ENCODE peak calls at places on chromosomes 2 and 18, in six cellular contexts. One of them, this sample, is unnamed.
A peak's percentile ranks its signal among the peaks of the same experiment; 100 is the strongest.

GRCh38 chr2:205792908-205793307 is 110.6 kb downstream of the NRP2 start:
- DNase-seq in adrenal gland: no peak
- DNase-seq in GM10248: no peak
- DNase-seq in AG04450: peak; percentile 77
- DNase-seq in natural killer cell: no peak
- DNase-seq in tibial nerve: no peak
- DNase-seq in this sample: no peak

GRCh38 chr2:3168230-3168891 is 209.3 kb downstream of the EIPR1 start:
- DNase-seq in adrenal gland: no peak
- DNase-seq in GM10248: no peak
- DNase-seq in AG04450: no peak
- DNase-seq in natural killer cell: no peak
- DNase-seq in tibial nerve: no peak
- DNase-seq in this sample: no peak

GRCh38 chr2:27989149-27989548 is 98.6 kb downstream of the BABAM2 start:
- DNase-seq in adrenal gland: no peak
- DNase-seq in GM10248: no peak
- DNase-seq in AG04450: no peak
- DNase-seq in natural killer cell: no peak
- DNase-seq in tibial nerve: no peak
- DNase-seq in this sample: no peak

GRCh38 chr2:96111823-96112500 is 4.4 kb downstream of the ADRA2B start:
- DNase-seq in adrenal gland: no peak
- DNase-seq in GM10248: no peak
- DNase-seq in AG04450: no peak
- DNase-seq in natural killer cell: no peak
- DNase-seq in tibial nerve: no peak
- DNase-seq in this sample: no peak

GRCh38 chr18:45287531-45287930 is 327.7 kb upstream of the SLC14A2 start:
- DNase-seq in adrenal gland: no peak
- DNase-seq in GM10248: no peak
- DNase-seq in AG04450: no peak
- DNase-seq in natural killer cell: no peak
- DNase-seq in tibial nerve: no peak
- DNase-seq in this sample: no peak

GRCh38 chr18:27901424-27902226 is 275.3 kb downstream of the CDH2 start:
- DNase-seq in adrenal gland: no peak
- DNase-seq in GM10248: no peak
- DNase-seq in AG04450: no peak
- DNase-seq in natural killer cell: no peak
- DNase-seq in tibial nerve: no peak
- DNase-seq in this sample: no peak

GRCh38 chr18:8373486-8373885 is 235.8 kb upstream of the RAB12 start:
- DNase-seq in adrenal gland: no peak
- DNase-seq in GM10248: no peak
- DNase-seq in AG04450: no peak
- DNase-seq in natural killer cell: no peak
- DNase-seq in tibial nerve: no peak
- DNase-seq in this sample: no peak

GRCh38 chr2:168300460-168300859 is 53.1 kb upstream of the STK39 start:
- DNase-seq in adrenal gland: no peak
- DNase-seq in GM10248: no peak
- DNase-seq in AG04450: no peak
- DNase-seq in natural killer cell: no peak
- DNase-seq in tibial nerve: no peak
- DNase-seq in this sample: no peak

GRCh38 chr2:165056585-165056984 is 101.3 kb upstream of the SLC38A11 start:
- DNase-seq in adrenal gland: no peak
- DNase-seq in GM10248: no peak
- DNase-seq in AG04450: no peak
- DNase-seq in natural killer cell: no peak
- DNase-seq in tibial nerve: no peak
- DNase-seq in this sample: no peak

GRCh38 chr2:201233192-201234166 is 26.9 kb upstream of the CASP8 start:
- DNase-seq in adrenal gland: peak; percentile 73
- DNase-seq in GM10248: peak; percentile 83
- DNase-seq in AG04450: no peak
- DNase-seq in natural killer cell: peak; percentile 73
- DNase-seq in tibial nerve: no peak
- DNase-seq in this sample: no peak

GRCh38 chr18:12766986-12767433 is 64.2 kb downstream of the PSMG2 start:
- DNase-seq in adrenal gland: no peak
- DNase-seq in GM10248: no peak
- DNase-seq in AG04450: no peak
- DNase-seq in natural killer cell: no peak
- DNase-seq in tibial nerve: no peak
- DNase-seq in this sample: peak; percentile 21
- TF ChIP-seq CTCF in adrenal gland: no peak
- TF ChIP-seq CTCF in GM10248: no peak
- TF ChIP-seq CTCF in AG04450: no peak
- TF ChIP-seq CTCF in natural killer cell: no peak
- TF ChIP-seq CTCF in tibial nerve: no peak
- TF ChIP-seq CTCF in this sample: peak; percentile 50

DNA sequence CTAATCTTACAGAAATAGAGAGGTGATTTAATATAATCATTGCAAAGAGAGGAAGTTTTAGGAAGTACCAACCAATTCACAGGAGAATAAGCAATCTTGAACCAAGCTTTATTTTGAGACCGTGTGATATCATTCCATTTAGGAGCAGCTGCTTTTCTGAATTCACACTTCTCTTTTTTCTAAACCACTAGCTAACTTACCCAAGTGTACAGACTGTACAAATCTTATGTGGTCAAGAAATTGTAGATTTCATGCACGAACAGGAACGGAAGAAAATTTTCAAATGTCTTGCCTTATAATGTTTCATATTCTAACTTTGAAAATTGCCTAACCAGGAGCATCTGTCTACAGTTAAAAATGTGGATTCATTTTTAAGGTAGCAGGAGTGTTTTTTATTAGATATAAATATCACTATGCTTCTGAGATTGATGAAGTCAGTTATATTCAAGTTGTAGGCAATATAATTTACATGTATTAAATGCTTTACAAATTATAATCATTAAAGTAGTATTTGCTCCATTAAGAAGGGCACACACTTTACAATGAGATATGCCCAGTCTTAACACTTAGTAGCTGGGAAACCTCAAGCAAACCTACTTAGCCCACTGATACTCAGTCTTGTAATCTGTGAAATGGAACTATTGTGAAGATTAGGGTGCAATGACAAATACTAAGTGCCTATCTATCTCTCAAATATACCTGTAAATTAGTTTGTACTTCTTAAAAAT is 302.2 kb upstream of the STON1 start:
- DNase-seq in adrenal gland: no peak
- DNase-seq in GM10248: peak; percentile 34
- DNase-seq in AG04450: no peak
- DNase-seq in natural killer cell: no peak
- DNase-seq in tibial nerve: no peak
- DNase-seq in this sample: no peak
- TF ChIP-seq CTCF in adrenal gland: no peak
- TF ChIP-seq CTCF in GM10248: no peak
- TF ChIP-seq CTCF in AG04450: no peak
- TF ChIP-seq CTCF in natural killer cell: no peak
- TF ChIP-seq CTCF in tibial nerve: no peak
- TF ChIP-seq CTCF in this sample: no peak

GRCh38 chr2:237639441-237640220 is 12.2 kb downstream of the LRRFIP1 start:
- DNase-seq in adrenal gland: no peak
- DNase-seq in GM10248: no peak
- DNase-seq in AG04450: no peak
- DNase-seq in natural killer cell: no peak
- DNase-seq in tibial nerve: no peak
- DNase-seq in this sample: no peak

GRCh38 chr2:237640493-237640998 is 13.2 kb downstream of the LRRFIP1 start:
- DNase-seq in adrenal gland: no peak
- DNase-seq in GM10248: no peak
- DNase-seq in AG04450: no peak
- DNase-seq in natural killer cell: no peak
- DNase-seq in tibial nerve: no peak
- DNase-seq in this sample: no peak

GRCh38 chr2:237632991-237633629 is 5.7 kb downstream of the LRRFIP1 start:
- DNase-seq in adrenal gland: no peak
- DNase-seq in GM10248: no peak
- DNase-seq in AG04450: no peak
- DNase-seq in natural killer cell: no peak
- DNase-seq in tibial nerve: no peak
- DNase-seq in this sample: no peak

GRCh38 chr2:237637429-237638135 is 10.2 kb downstream of the LRRFIP1 start:
- DNase-seq in adrenal gland: no peak
- DNase-seq in GM10248: no peak
- DNase-seq in AG04450: no peak
- DNase-seq in natural killer cell: no peak
- DNase-seq in tibial nerve: no peak
- DNase-seq in this sample: no peak

GRCh38 chr2:237636578-237636977 is 9.2 kb downstream of the LRRFIP1 start:
- DNase-seq in adrenal gland: no peak
- DNase-seq in GM10248: no peak
- DNase-seq in AG04450: no peak
- DNase-seq in natural killer cell: no peak
- DNase-seq in tibial nerve: no peak
- DNase-seq in this sample: no peak
- TF ChIP-seq CTCF in adrenal gland: no peak
- TF ChIP-seq CTCF in GM10248: no peak
- TF ChIP-seq CTCF in AG04450: no peak
- TF ChIP-seq CTCF in natural killer cell: no peak
- TF ChIP-seq CTCF in tibial nerve: no peak
- TF ChIP-seq CTCF in this sample: no peak

DNA sequence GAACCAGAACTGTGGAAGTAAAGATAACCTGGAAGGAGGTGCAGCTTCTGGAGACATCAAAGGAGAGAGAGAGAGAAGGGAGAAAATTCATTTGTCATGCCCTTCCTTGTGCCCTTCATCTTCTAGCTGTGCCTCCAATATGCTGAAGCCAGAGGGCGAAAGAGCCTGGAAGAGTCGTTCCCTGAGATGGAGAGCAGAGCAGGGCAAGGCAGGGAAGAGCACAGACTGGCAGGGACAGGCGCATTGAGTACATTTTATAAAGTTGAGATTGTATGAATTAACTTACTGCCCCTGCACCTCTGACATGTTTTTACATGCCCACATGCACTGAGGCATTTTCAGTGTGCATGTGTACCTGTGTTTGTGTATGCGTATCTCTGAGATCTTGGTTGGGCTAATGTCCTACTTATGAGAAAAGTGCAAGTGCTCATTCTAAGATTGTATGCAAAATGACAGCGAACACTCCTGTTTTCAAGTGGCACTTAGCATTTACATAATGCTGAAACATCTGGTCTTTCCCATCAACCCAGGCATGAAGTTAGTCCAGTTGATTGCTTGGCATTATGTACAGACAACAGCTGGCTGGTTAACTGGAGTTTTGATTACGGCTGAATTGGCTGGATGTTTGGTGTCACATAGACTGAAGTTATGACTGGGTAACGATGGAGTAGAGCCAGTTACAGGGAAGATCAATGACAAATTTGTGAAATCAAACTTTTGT is 23.7 kb upstream of the MMADHC start:
- DNase-seq in adrenal gland: no peak
- DNase-seq in GM10248: no peak
- DNase-seq in AG04450: no peak
- DNase-seq in natural killer cell: no peak
- DNase-seq in tibial nerve: no peak
- DNase-seq in this sample: no peak
- TF ChIP-seq CTCF in adrenal gland: no peak
- TF ChIP-seq CTCF in GM10248: no peak
- TF ChIP-seq CTCF in AG04450: no peak
- TF ChIP-seq CTCF in natural killer cell: no peak
- TF ChIP-seq CTCF in tibial nerve: no peak
- TF ChIP-seq CTCF in this sample: peak; percentile 13

GRCh38 chr2:107669335-107669734 is 157.4 kb upstream of the RGPD4 start:
- DNase-seq in adrenal gland: no peak
- DNase-seq in GM10248: no peak
- DNase-seq in AG04450: no peak
- DNase-seq in natural killer cell: no peak
- DNase-seq in tibial nerve: no peak
- DNase-seq in this sample: no peak
- TF ChIP-seq CTCF in adrenal gland: no peak
- TF ChIP-seq CTCF in GM10248: no peak
- TF ChIP-seq CTCF in AG04450: no peak
- TF ChIP-seq CTCF in natural killer cell: no peak
- TF ChIP-seq CTCF in tibial nerve: no peak
- TF ChIP-seq CTCF in this sample: peak; percentile 22

DNA sequence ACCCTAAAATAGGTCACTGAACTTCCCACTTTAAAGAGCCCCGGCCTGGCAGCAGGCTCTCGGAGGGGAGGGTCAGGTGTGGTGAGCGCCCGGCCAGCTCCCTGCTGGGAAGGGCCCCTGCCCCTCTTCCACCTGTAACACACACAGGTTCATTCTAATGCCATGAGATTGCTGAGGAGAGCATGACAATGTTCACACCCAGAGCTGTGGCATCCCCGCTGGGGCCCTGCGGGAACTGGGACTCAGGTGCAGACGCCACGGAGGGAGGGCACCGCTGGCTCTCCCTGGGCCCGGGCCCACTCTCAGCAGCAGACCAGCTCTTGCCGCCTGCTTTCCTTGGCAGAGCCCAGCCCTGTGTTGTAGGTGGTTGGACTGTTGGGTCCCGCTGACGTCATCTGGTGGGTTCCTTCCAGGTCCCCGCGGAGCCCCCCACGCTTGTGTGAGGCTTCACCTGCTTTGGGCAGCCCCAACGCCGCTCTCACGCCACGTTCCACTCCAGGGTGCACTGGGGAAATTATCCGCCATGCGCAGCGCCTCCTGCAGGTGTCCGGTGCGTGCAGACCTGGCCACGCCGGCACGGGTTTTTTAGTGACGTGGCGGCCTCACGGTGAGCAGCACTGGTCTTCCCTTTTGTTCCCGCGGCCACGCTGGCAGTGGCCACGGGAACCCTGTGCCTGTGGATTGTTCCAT is 50.4 kb upstream of the KCNG2 start:
- DNase-seq in adrenal gland: no peak
- DNase-seq in GM10248: no peak
- DNase-seq in AG04450: no peak
- DNase-seq in natural killer cell: no peak
- DNase-seq in tibial nerve: no peak
- DNase-seq in this sample: no peak
- TF ChIP-seq CTCF in adrenal gland: no peak
- TF ChIP-seq CTCF in GM10248: no peak
- TF ChIP-seq CTCF in AG04450: no peak
- TF ChIP-seq CTCF in natural killer cell: no peak
- TF ChIP-seq CTCF in tibial nerve: no peak
- TF ChIP-seq CTCF in this sample: no peak